ENCODE peak calls at places on chromosomes 11 and 22, in five cellular contexts. I is GM12891, V is GM12878, O is HepG2, W is K562. U is an unnamed sample.

GRCh38 chr22:38935023-38935422 is 22.4 kb upstream of the APOBEC3A start:
- DNase-seq in I (no peak), W (no peak), V (no peak), O (no peak), U (no peak)

GRCh38 chr11:101583180-101584128 is at the start of gene TRPC6:
- DNase-seq in O (no peak), I (no peak), W (no peak), V (no peak), U (no peak)

GRCh38 chr22:23673826-23674690 is 16.8 kb upstream of the RGL4 start:
- DNase-seq in V (no peak), W (peak), I (no peak), O (no peak), U (no peak)

GRCh38 chr22:23383491-23384450 is 196.3 kb downstream of the IGLL1 start:
- DNase-seq in V (no peak), O (no peak), I (no peak), W (no peak), U (no peak)

GRCh38 chr22:50019316-50019715 is 6.8 kb upstream of the IL17REL start:
- DNase-seq in V (no peak), I (no peak), O (no peak), W (no peak), U (no peak)

GRCh38 chr22:31241936-31242335 is 29.8 kb downstream of the LIMK2 start:
- DNase-seq in V (no peak), W (no peak), I (no peak), O (no peak), U (no peak)

GRCh38 chr11:70762810-70763209 is 364.5 kb downstream of the CTTN start:
- DNase-seq in O (no peak), I (no peak), V (no peak), W (no peak), U (no peak)

GRCh38 chr11:116413861-116414260 is 358.9 kb downstream of the BUD13 start:
- DNase-seq in V (no peak), I (no peak), O (peak), W (no peak), U (no peak)

GRCh38 chr11:70153133-70153727 is 49.9 kb upstream of the FADD start:
- DNase-seq in I (no peak), V (no peak), W (no peak), O (no peak), U (no peak)

GRCh38 chr22:30247561-30247960 is 1.0 kb upstream of the LIF start:
- DNase-seq in O (no peak), W (no peak), I (no peak), V (no peak), U (no peak)

GRCh38 chr11:72680624-72681158 is 6.5 kb upstream of the PDE2A start:
- DNase-seq in O (no peak), W (no peak), I (no peak), V (no peak), U (no peak)

GRCh38 chr11:64754919-64755662 is 4.7 kb downstream of the PYGM start:
- DNase-seq in I (no peak), V (no peak), W (no peak), O (no peak), U (no peak)

GRCh38 chr11:65045061-65045460 is 4.1 kb downstream of the SAC3D1 start:
- DNase-seq in V (no peak), O (no peak), W (peak), I (no peak), U (no peak)

GRCh38 chr11:70026726-70027125 is 51.4 kb upstream of the ANO1 start:
- DNase-seq in V (no peak), O (no peak), I (no peak), W (no peak), U (no peak)

GRCh38 chr11:86952933-86953637 is 2.1 kb downstream of the FZD4 start:
- DNase-seq in V (no peak), W (no peak), I (no peak), O (no peak), U (no peak)

GRCh38 chr11:130428692-130429681 is 578 bp upstream of the ADAMTS8 start:
- DNase-seq in W (no peak), I (no peak), O (no peak), V (no peak), U (no peak)

GRCh38 chr11:125073616-125074483 is 10.7 kb downstream of the SLC37A2 start:
- DNase-seq in W (no peak), O (no peak), I (no peak), V (no peak), U (no peak)

GRCh38 chr11:2797741-2798361 is 87.7 kb downstream of the CDKN1C start:
- DNase-seq in O (no peak), V (no peak), W (no peak), I (no peak), U (no peak)

GRCh38 chr22:30882974-30883533 is 85.5 kb downstream of the MORC2 start:
- DNase-seq in I (no peak), W (peak), V (no peak), O (no peak), U (no peak)

GRCh38 chr11:68763181-68763721 is 11.9 kb upstream of the TESMIN start:
- DNase-seq in O (no peak), I (no peak), V (no peak), W (no peak), U (no peak)

GRCh38 chr11:72411623-72412532 is 22.5 kb downstream of the CLPB start:
- DNase-seq in W (peak), I (peak), O (peak), V (no peak), U (no peak)

GRCh38 chr22:32804036-32804435 is 2.5 kb downstream of the TIMP3 start:
- DNase-seq in O (no peak), W (no peak), V (no peak), I (no peak), U (no peak)

GRCh38 chr11:121455115-121455514 is 2.3 kb upstream of the SORL1-AS1 start:
- DNase-seq in V (no peak), W (no peak), O (no peak), I (no peak), U (no peak)

GRCh38 chr11:69746780-69747742 is 28.1 kb downstream of the FGF4 start:
- DNase-seq in I (no peak), O (no peak), W (no peak), V (no peak), U (no peak)

GRCh38 chr22:34105461-34106062 is 185.3 kb upstream of the LARGE1 start:
- DNase-seq in W (no peak), O (peak), I (no peak), V (no peak), U (no peak)

GRCh38 chr22:41468381-41469217 is at the start of the genes ACO2 and PHF5A:
- DNase-seq in O (peak), I (peak), V (peak), W (peak), U (peak)
- TF ChIP-seq POLR2A in O (peak), I (peak), V (peak), W (peak), U (peak)

GRCh38 chr22:46829140-46829891 is 66.9 kb downstream of the TBC1D22A start:
- DNase-seq in O (no peak), I (no peak), W (no peak), V (no peak), U (no peak)
- TF ChIP-seq POLR2AphosphoS5 in O (no peak), I (no peak), W (no peak), V (no peak), U (no peak)

DNA sequence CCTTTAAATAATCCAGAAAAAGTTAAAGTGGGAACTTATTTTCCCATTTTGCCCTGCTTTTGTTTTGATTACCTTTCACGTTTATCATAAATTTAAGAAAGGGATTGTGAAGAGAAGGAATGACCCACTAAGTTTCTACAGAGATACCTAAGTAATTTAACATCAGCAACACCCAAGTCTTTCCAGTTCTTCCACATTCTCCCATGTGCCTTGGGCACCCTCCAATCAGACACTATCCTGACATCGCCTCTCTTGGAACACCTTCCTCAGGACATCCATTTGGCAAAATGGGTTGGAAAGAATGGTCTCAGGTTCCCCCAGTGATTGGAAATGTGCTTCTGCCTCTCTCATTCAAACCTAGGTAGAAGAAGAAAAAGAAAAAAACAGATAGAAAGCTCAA is 6.3 kb downstream of the BBOX1 start:
- DNase-seq in O (no peak), V (no peak), I (no peak), W (no peak), U (no peak)
- TF ChIP-seq TAF1 in O (no peak), V (no peak), I (no peak), W (no peak), U (no peak)

GRCh38 chr11:8066911-8067455 is 14.0 kb upstream of the TUB start:
- DNase-seq in O (no peak), W (no peak), V (no peak), I (no peak), U (no peak)

GRCh38 chr11:8069771-8070170 is 11.2 kb upstream of the TUB start:
- DNase-seq in V (no peak), W (no peak), I (no peak), O (no peak), U (no peak)

GRCh38 chr11:8067929-8068575 is 13.0 kb upstream of the TUB start:
- DNase-seq in O (no peak), V (no peak), W (no peak), I (no peak), U (no peak)

GRCh38 chr11:8067567-8067928 is 13.5 kb upstream of the TUB start:
- DNase-seq in W (no peak), V (no peak), O (no peak), I (no peak), U (no peak)

GRCh38 chr11:8068605-8069221 is 12.3 kb upstream of the TUB start:
- DNase-seq in V (no peak), O (peak), W (peak), I (no peak), U (no peak)
- TF ChIP-seq POLR2A in V (no peak), O (no peak), W (no peak), I (no peak), U (no peak)

DNA sequence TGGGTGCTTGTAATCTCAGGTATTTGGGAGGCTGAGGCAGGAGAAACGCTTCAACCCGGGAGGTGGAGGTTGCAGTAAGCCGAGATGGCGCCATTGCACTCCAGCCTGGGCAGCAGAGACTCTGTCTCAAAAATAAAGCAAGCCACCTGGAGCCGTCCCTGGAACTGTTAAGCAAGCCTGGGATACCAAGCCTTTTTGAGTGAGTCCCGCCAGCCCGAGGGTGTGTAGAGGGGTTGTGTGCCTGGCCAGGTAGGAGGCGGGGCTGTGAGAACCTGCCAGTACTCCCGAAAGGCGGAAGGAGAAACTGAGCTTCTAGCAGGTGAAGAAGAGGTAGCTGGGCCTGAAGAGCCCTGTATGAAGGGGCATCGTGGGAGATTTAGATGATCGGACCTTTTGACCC is 52.4 kb downstream of the TRIOBP start:
- DNase-seq in O (no peak), W (no peak), V (no peak), I (no peak), U (no peak)
- TF ChIP-seq POLR2AphosphoS5 in O (no peak), W (no peak), V (no peak), I (no peak), U (no peak)

DNA sequence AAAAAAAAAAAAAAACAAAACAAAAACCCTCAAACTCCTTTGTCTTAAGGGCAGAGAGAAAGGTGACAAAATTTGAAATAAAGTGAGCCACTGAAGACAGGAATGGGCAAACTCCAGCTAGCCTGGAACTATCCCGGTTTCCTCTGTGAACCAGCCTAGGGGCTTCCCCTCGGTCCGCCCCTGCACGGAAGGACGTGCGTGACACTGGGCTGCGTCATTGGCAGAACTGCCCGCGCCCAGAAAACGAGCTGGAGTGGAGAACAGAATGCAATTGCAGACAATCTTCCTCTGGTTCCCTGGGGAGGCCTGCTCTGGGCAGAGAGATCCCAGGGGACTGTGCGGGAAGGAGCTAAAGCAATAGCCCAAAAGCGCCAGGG is 628 bp downstream of the RAB38 start:
- DNase-seq in W (no peak), I (no peak), V (no peak), O (no peak), U (no peak)
- TF ChIP-seq TAF1 in W (no peak), I (no peak), V (no peak), O (no peak), U (no peak)

U was measured in GM12892.